ENCODE peak calls at places on chromosomes 6 and 20, in six cellular contexts. One of them, this sample, is unnamed. For H3K36me3 and H3K4me1, the result is how much of the 10 kb centered on the place peaks cover.

GRCh38 chr6:145621776-145622175 is 113.5 kb downstream of the EPM2A start:
- DNase-seq in GM23248: no peak
- DNase-seq in body of pancreas: no peak
- DNase-seq in psoas muscle: no peak
- DNase-seq in right lobe of liver: no peak
- DNase-seq in esophagus muscularis mucosa: no peak
- DNase-seq in this sample: no peak

GRCh38 chr6:40610229-40610628 is 23.1 kb upstream of the LRFN2 start:
- DNase-seq in right lobe of liver: no peak
- DNase-seq in esophagus muscularis mucosa: no peak
- DNase-seq in psoas muscle: no peak
- DNase-seq in body of pancreas: no peak
- DNase-seq in GM23248: no peak
- DNase-seq in this sample: no peak

GRCh38 chr6:30556964-30557682 is at the start of gene PRR3:
- DNase-seq in psoas muscle: peak
- DNase-seq in right lobe of liver: peak
- DNase-seq in GM23248: peak
- DNase-seq in body of pancreas: peak
- DNase-seq in esophagus muscularis mucosa: peak
- DNase-seq in this sample: peak

GRCh38 chr20:51447097-51447764 is 95.3 kb downstream of the NFATC2 start:
- DNase-seq in esophagus muscularis mucosa: no peak
- DNase-seq in right lobe of liver: peak
- DNase-seq in GM23248: peak
- DNase-seq in body of pancreas: peak
- DNase-seq in psoas muscle: peak
- DNase-seq in this sample: peak

GRCh38 chr6:143215363-143215762 is 154.7 kb downstream of the AIG1 start:
- DNase-seq in right lobe of liver: no peak
- DNase-seq in GM23248: peak
- DNase-seq in body of pancreas: no peak
- DNase-seq in esophagus muscularis mucosa: no peak
- DNase-seq in psoas muscle: no peak
- DNase-seq in this sample: no peak

GRCh38 chr6:33183071-33183683 is 9.1 kb downstream of the COL11A2 start:
- DNase-seq in right lobe of liver: no peak
- DNase-seq in esophagus muscularis mucosa: no peak
- DNase-seq in GM23248: no peak
- DNase-seq in body of pancreas: no peak
- DNase-seq in psoas muscle: no peak
- DNase-seq in this sample: no peak

GRCh38 chr6:35718354-35718695 is 18.5 kb upstream of the ARMC12 start:
- DNase-seq in right lobe of liver: no peak
- DNase-seq in body of pancreas: no peak
- DNase-seq in esophagus muscularis mucosa: no peak
- DNase-seq in psoas muscle: no peak
- DNase-seq in GM23248: no peak
- DNase-seq in this sample: no peak

GRCh38 chr6:48765352-48765961 is 654.5 kb upstream of the PTCHD4 start:
- DNase-seq in right lobe of liver: no peak
- DNase-seq in GM23248: peak
- DNase-seq in esophagus muscularis mucosa: no peak
- DNase-seq in body of pancreas: peak
- DNase-seq in psoas muscle: no peak
- DNase-seq in this sample: peak

DNA sequence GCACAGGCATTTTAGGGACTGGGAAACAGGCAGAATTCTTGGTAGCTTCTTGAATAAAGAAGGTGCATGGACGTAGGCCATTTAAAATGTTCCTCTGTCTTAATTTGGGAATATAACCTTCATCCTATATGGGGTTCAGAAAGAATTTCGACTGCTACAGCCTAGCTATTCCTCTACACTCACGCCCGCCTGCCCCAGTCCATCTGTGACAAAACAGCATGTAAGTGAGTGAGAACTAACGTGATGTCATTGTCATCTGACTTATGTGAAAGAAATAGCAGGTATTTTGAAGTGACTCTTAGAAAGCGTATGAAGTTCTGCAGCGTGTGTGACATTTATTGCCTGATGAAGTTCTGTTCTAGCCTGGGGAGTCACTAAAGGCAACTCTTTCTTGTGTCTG is 52.2 kb upstream of the SLC22A1 start:
- DNase-seq in esophagus muscularis mucosa: no peak
- DNase-seq in right lobe of liver: no peak
- DNase-seq in GM23248: no peak
- DNase-seq in psoas muscle: no peak
- DNase-seq in body of pancreas: no peak
- DNase-seq in this sample: no peak
- H3K36me3 ChIP-seq in esophagus muscularis mucosa: half or more
- H3K36me3 ChIP-seq in right lobe of liver: half or more
- H3K36me3 ChIP-seq in GM23248: under half
- H3K36me3 ChIP-seq in psoas muscle: under half
- H3K36me3 ChIP-seq in body of pancreas: under half
- H3K36me3 ChIP-seq in this sample: half or more

GRCh38 chr6:25251426-25251825 is 27.7 kb upstream of the CARMIL1 start:
- DNase-seq in GM23248: no peak
- DNase-seq in body of pancreas: no peak
- DNase-seq in psoas muscle: no peak
- DNase-seq in right lobe of liver: no peak
- DNase-seq in esophagus muscularis mucosa: no peak
- DNase-seq in this sample: no peak

GRCh38 chr6:25249133-25249532 is 30.0 kb upstream of the CARMIL1 start:
- DNase-seq in psoas muscle: no peak
- DNase-seq in right lobe of liver: no peak
- DNase-seq in GM23248: no peak
- DNase-seq in body of pancreas: no peak
- DNase-seq in esophagus muscularis mucosa: no peak
- DNase-seq in this sample: no peak

GRCh38 chr6:25248100-25248499 is 31.1 kb upstream of the CARMIL1 start:
- DNase-seq in esophagus muscularis mucosa: no peak
- DNase-seq in GM23248: peak
- DNase-seq in body of pancreas: no peak
- DNase-seq in right lobe of liver: no peak
- DNase-seq in psoas muscle: no peak
- DNase-seq in this sample: no peak

GRCh38 chr6:25253371-25253770 is 25.8 kb upstream of the CARMIL1 start:
- DNase-seq in GM23248: no peak
- DNase-seq in body of pancreas: no peak
- DNase-seq in right lobe of liver: no peak
- DNase-seq in esophagus muscularis mucosa: no peak
- DNase-seq in psoas muscle: no peak
- DNase-seq in this sample: no peak

GRCh38 chr6:25250878-25251277 is 28.3 kb upstream of the CARMIL1 start:
- DNase-seq in right lobe of liver: no peak
- DNase-seq in GM23248: peak
- DNase-seq in psoas muscle: no peak
- DNase-seq in body of pancreas: no peak
- DNase-seq in esophagus muscularis mucosa: no peak
- DNase-seq in this sample: no peak
- H3K4me3 ChIP-seq in right lobe of liver: no peak
- H3K4me3 ChIP-seq in GM23248: no peak
- H3K4me3 ChIP-seq in psoas muscle: no peak
- H3K4me3 ChIP-seq in body of pancreas: no peak
- H3K4me3 ChIP-seq in esophagus muscularis mucosa: no peak
- H3K4me3 ChIP-seq in this sample: no peak

GRCh38 chr20:50146732-50147662 is 6.5 kb downstream of the PEDS1 start:
- DNase-seq in esophagus muscularis mucosa: no peak
- DNase-seq in psoas muscle: peak
- DNase-seq in right lobe of liver: no peak
- DNase-seq in body of pancreas: peak
- DNase-seq in GM23248: no peak
- DNase-seq in this sample: peak

GRCh38 chr20:50146214-50146613 is 7.3 kb downstream of the PEDS1 start:
- DNase-seq in GM23248: no peak
- DNase-seq in right lobe of liver: no peak
- DNase-seq in body of pancreas: no peak
- DNase-seq in esophagus muscularis mucosa: no peak
- DNase-seq in psoas muscle: no peak
- DNase-seq in this sample: no peak

GRCh38 chr20:50142812-50143211 is 10.7 kb downstream of the PEDS1 start:
- DNase-seq in body of pancreas: no peak
- DNase-seq in right lobe of liver: no peak
- DNase-seq in esophagus muscularis mucosa: no peak
- DNase-seq in GM23248: no peak
- DNase-seq in psoas muscle: no peak
- DNase-seq in this sample: no peak

GRCh38 chr20:50141811-50142561 is 11.5 kb downstream of the PEDS1 start:
- DNase-seq in right lobe of liver: no peak
- DNase-seq in esophagus muscularis mucosa: no peak
- DNase-seq in body of pancreas: no peak
- DNase-seq in GM23248: no peak
- DNase-seq in psoas muscle: no peak
- DNase-seq in this sample: no peak

GRCh38 chr20:50144362-50144761 is 9.2 kb downstream of the PEDS1 start:
- DNase-seq in psoas muscle: peak
- DNase-seq in GM23248: peak
- DNase-seq in esophagus muscularis mucosa: no peak
- DNase-seq in body of pancreas: no peak
- DNase-seq in right lobe of liver: peak
- DNase-seq in this sample: peak
- H3K4me1 ChIP-seq in psoas muscle: half or more
- H3K4me1 ChIP-seq in GM23248: under half
- H3K4me1 ChIP-seq in esophagus muscularis mucosa: half or more
- H3K4me1 ChIP-seq in body of pancreas: under half
- H3K4me1 ChIP-seq in right lobe of liver: under half
- H3K4me1 ChIP-seq in this sample: under half

GRCh38 chr6:107911711-107912110 is 46.3 kb downstream of the SEC63 start:
- DNase-seq in body of pancreas: no peak
- DNase-seq in right lobe of liver: no peak
- DNase-seq in esophagus muscularis mucosa: no peak
- DNase-seq in GM23248: no peak
- DNase-seq in psoas muscle: no peak
- DNase-seq in this sample: no peak
- H3K36me3 ChIP-seq in body of pancreas: under half
- H3K36me3 ChIP-seq in right lobe of liver: half or more
- H3K36me3 ChIP-seq in esophagus muscularis mucosa: under half
- H3K36me3 ChIP-seq in GM23248: half or more
- H3K36me3 ChIP-seq in psoas muscle: under half
- H3K36me3 ChIP-seq in this sample: half or more

GRCh38 chr20:64116016-64116415 is 8.7 kb upstream of the NPBWR2 start:
- DNase-seq in body of pancreas: no peak
- DNase-seq in psoas muscle: peak
- DNase-seq in GM23248: no peak
- DNase-seq in esophagus muscularis mucosa: no peak
- DNase-seq in right lobe of liver: no peak
- DNase-seq in this sample: no peak

GRCh38 chr20:64113796-64114355 is 6.5 kb upstream of the NPBWR2 start:
- DNase-seq in body of pancreas: no peak
- DNase-seq in right lobe of liver: no peak
- DNase-seq in esophagus muscularis mucosa: no peak
- DNase-seq in psoas muscle: peak
- DNase-seq in GM23248: no peak
- DNase-seq in this sample: no peak

GRCh38 chr20:64116541-64117423 is 9.4 kb upstream of the NPBWR2 start:
- DNase-seq in right lobe of liver: no peak
- DNase-seq in psoas muscle: peak
- DNase-seq in GM23248: no peak
- DNase-seq in esophagus muscularis mucosa: no peak
- DNase-seq in body of pancreas: no peak
- DNase-seq in this sample: no peak

GRCh38 chr20:64114356-64114971 is 7.1 kb upstream of the NPBWR2 start:
- DNase-seq in esophagus muscularis mucosa: no peak
- DNase-seq in right lobe of liver: no peak
- DNase-seq in GM23248: no peak
- DNase-seq in body of pancreas: no peak
- DNase-seq in psoas muscle: peak
- DNase-seq in this sample: no peak

DNA sequence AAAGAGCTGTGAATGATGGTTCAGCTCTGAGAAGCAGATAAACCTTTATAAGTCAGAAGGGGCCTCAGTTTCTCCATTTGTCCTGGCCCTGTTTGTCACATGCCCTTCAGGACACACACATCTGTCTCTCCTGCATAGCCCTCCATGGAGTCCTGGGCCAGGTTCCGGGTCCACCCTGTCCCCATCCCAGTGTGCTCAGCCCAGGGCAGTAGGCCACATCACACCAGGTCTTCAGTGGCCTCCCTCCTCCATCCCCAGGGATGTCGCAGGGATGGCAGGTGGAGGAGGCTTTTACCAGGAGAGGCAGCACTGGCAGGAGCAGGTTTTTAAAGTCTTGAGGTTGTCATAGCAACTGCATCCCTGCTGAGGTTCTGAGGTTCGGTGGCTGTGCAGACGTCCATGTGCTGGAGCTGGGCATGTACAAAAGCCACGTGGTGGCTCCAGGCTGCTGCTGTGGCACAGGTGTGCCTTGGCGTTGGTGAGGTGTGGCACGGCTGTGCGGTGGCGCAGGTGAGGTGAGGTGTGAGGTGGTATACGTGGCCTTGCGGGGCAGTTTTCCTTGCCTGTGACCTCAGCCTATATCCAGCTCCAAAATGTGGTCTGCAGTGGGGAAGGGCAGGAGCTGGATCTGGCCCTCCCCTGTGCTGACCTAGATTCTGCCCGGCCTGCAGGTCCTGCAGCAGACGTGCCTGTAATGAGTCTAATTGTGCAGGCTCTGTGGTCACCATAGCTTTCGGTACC is 8.0 kb upstream of the NPBWR2 start:
- DNase-seq in right lobe of liver: no peak
- DNase-seq in psoas muscle: peak
- DNase-seq in body of pancreas: no peak
- DNase-seq in GM23248: no peak
- DNase-seq in esophagus muscularis mucosa: no peak
- DNase-seq in this sample: no peak
- H3K4me3 ChIP-seq in right lobe of liver: no peak
- H3K4me3 ChIP-seq in psoas muscle: no peak
- H3K4me3 ChIP-seq in body of pancreas: no peak
- H3K4me3 ChIP-seq in GM23248: no peak
- H3K4me3 ChIP-seq in esophagus muscularis mucosa: no peak
- H3K4me3 ChIP-seq in this sample: no peak

DNA sequence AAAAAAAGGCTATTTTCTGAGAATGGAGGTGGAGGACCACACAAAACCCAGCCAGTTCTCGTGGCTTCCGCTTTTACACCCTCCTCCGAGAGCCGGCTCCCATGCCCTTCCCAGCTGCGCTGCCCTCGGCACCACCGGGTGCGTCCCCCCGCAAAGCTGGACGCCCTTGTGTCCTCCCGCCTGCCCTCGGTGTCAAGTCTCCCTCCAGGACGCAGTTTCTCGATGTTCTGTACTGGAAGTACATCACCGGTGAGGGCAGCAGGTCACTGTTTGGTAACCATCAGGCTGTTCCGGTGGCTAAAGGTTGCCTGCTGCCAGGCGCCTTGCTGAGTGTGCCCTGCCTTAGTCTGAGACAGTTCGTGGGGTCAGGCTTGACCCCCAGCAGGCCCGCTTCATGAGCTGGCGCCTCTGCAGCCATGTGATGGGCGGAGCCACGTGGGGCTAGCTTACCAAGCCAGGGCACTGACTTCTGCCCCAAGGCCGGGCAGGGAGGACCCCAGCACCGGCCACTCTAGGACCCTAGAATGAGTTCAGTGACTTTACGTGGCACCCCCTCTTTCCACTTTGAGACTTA is 34.6 kb downstream of the RREB1 start:
- DNase-seq in psoas muscle: peak
- DNase-seq in right lobe of liver: peak
- DNase-seq in esophagus muscularis mucosa: no peak
- DNase-seq in body of pancreas: no peak
- DNase-seq in GM23248: no peak
- DNase-seq in this sample: no peak
- H3K4me1 ChIP-seq in psoas muscle: half or more
- H3K4me1 ChIP-seq in right lobe of liver: under half
- H3K4me1 ChIP-seq in esophagus muscularis mucosa: half or more
- H3K4me1 ChIP-seq in body of pancreas: half or more
- H3K4me1 ChIP-seq in GM23248: half or more
- H3K4me1 ChIP-seq in this sample: half or more